ENCODE peak calls at places on chromosomes 16 and 17, in five cellular contexts. E is NCI-H2029 treated with DMSO at 0.1 percent for 48 hours, V is NCI-H345, G is NCI-H460, T is HT1080. I is an unnamed sample.

GRCh38 chr17:12041316-12041715 is 20.6 kb downstream of the MAP2K4 start:
- DNase-seq in E (no peak), V (no peak), G (no peak), T (peak), I (peak)

GRCh38 chr16:67271446-67271845 is 7.9 kb upstream of the PLEKHG4 start:
- DNase-seq in E (no peak), V (no peak), G (no peak), T (no peak), I (no peak)

GRCh38 chr17:47239663-47240374 is 13.8 kb upstream of the ITGB3 start:
- DNase-seq in E (peak), V (peak), G (peak), T (peak), I (peak)

GRCh38 chr17:8372422-8372821 is 4.1 kb downstream of the KRABD2 start:
- DNase-seq in E (no peak), V (no peak), G (no peak), T (no peak), I (no peak)

GRCh38 chr16:55000595-55000994 is 69.9 kb downstream of the IRX5 start:
- DNase-seq in E (no peak), V (no peak), G (no peak), T (peak), I (no peak)

GRCh38 chr16:68954871-68955635 is 111.7 kb downstream of the TANGO6 start:
- DNase-seq in E (no peak), V (peak), G (no peak), T (no peak), I (no peak)

GRCh38 chr17:4587803-4588202 is 3.5 kb downstream of the SMTNL2 start:
- DNase-seq in E (no peak), V (no peak), G (no peak), T (no peak), I (no peak)

GRCh38 chr16:65500919-65501318 is 379.1 kb upstream of the CDH11 start:
- DNase-seq in E (no peak), V (no peak), G (no peak), T (no peak), I (no peak)

GRCh38 chr16:75250809-75251279 is 580 bp downstream of the BCAR1 start:
- DNase-seq in E (no peak), V (no peak), G (no peak), T (no peak), I (no peak)

GRCh38 chr16:84303023-84303422 is 8.3 kb downstream of the WFDC1 start:
- DNase-seq in E (no peak), V (no peak), G (no peak), T (no peak), I (no peak)

GRCh38 chr16:89619880-89620279 is 6.4 kb downstream of the DPEP1 start:
- DNase-seq in E (no peak), V (no peak), G (no peak), T (no peak), I (no peak)

GRCh38 chr17:77049440-77049839 is 91.3 kb upstream of the SEC14L1 start:
- DNase-seq in E (no peak), V (peak), G (no peak), T (peak), I (no peak)

GRCh38 chr17:5260542-5260941 is 21.5 kb upstream of the RABEP1 start:
- DNase-seq in E (no peak), V (no peak), G (no peak), T (no peak), I (no peak)

GRCh38 chr16:53773150-53773846 is 69.3 kb downstream of the FTO start:
- DNase-seq in E (peak), V (peak), G (peak), T (peak), I (peak)

GRCh38 chr16:26464576-26465266 is 602.0 kb upstream of the C16orf82 start:
- DNase-seq in E (no peak), V (no peak), G (no peak), T (peak), I (no peak)

GRCh38 chr16:2785101-2785991 is 2.0 kb downstream of the PRSS33 start:
- DNase-seq in E (no peak), V (no peak), G (no peak), T (no peak), I (no peak)

GRCh38 chr17:41404024-41404651 is 6.7 kb upstream of the KRT31 start:
- DNase-seq in E (no peak), V (no peak), G (peak), T (peak), I (no peak)

GRCh38 chr17:32998893-32999240 is 7.2 kb downstream of the SPACA3 start:
- DNase-seq in E (no peak), V (no peak), G (no peak), T (peak), I (no peak)

GRCh38 chr17:14138649-14139048 is 69.3 kb downstream of the COX10 start:
- DNase-seq in E (no peak), V (no peak), G (no peak), T (no peak), I (no peak)

GRCh38 chr17:19482571-19482970 is 51.1 kb upstream of the SLC47A1 start:
- DNase-seq in E (no peak), V (no peak), G (no peak), T (no peak), I (no peak)

GRCh38 chr17:45314761-45315549 is 1.9 kb downstream of the MAP3K14 start:
- DNase-seq in E (no peak), V (no peak), G (no peak), T (peak), I (no peak)

GRCh38 chr16:54882556-54882955 is 48.1 kb upstream of the IRX5 start:
- DNase-seq in E (no peak), V (no peak), G (no peak), T (no peak), I (no peak)

GRCh38 chr17:68035131-68035522 is 408 bp upstream of the KPNA2 start:
- DNase-seq in E (peak), V (no peak), G (no peak), T (no peak), I (no peak)

GRCh38 chr16:81201267-81201666 is 37.2 kb upstream of the BCO1 start:
- DNase-seq in E (no peak), V (no peak), G (no peak), T (peak), I (no peak)

GRCh38 chr17:62038248-62038647 is 26.8 kb downstream of the MED13 start:
- DNase-seq in E (no peak), V (no peak), G (no peak), T (no peak), I (no peak)

GRCh38 chr17:48037036-48037881 is at the start of gene COPZ2:
- DNase-seq in E (no peak), V (no peak), G (peak), T (peak), I (no peak)

GRCh38 chr17:82369211-82369610 is 2.4 kb upstream of the UTS2R start:
- DNase-seq in E (no peak), V (no peak), G (no peak), T (no peak), I (no peak)

GRCh38 chr16:89575247-89576172 is at the start of gene CPNE7:
- DNase-seq in E (no peak), V (no peak), G (no peak), T (no peak), I (no peak)

GRCh38 chr17:29758255-29758654 is 135.5 kb upstream of the CORO6 start:
- DNase-seq in E (no peak), V (no peak), G (no peak), T (no peak), I (no peak)

GRCh38 chr16:68676113-68676860 is 31.2 kb downstream of the CDH3 start:
- DNase-seq in E (no peak), V (no peak), G (no peak), T (no peak), I (no peak)

GRCh38 chr17:46831573-46832305 is 13.2 kb upstream of the WNT3 start:
- DNase-seq in E (no peak), V (no peak), G (no peak), T (no peak), I (no peak)

I was measured in smooth muscle cell of the brain vasculature.